ENCODE peak calls at places on chromosome 21, in nine cellular contexts. Y is suprapubic skin, I is sigmoid colon, R is GM12891, M is GM23338, U is breast epithelium, T is HCT116, S is endothelial cell of umbilical vein, P is prostate gland. F is an unnamed sample.

GRCh38 chr21:45054162-45054926 is 20.0 kb upstream of the ADARB1 start:
- DNase-seq in Y (no peak), M (no peak), R (no peak), T (no peak), I (no peak), U (peak), P (no peak), S (no peak), F (no peak)

GRCh38 chr21:14013056-14013603 is 197.6 kb downstream of the LIPI start:
- DNase-seq in T (no peak), U (no peak), Y (no peak), S (no peak), R (no peak), P (no peak), M (no peak), I (peak), F (no peak)

GRCh38 chr21:33734326-33734725 is 92.0 kb downstream of the ITSN1 start:
- DNase-seq in U (no peak), S (no peak), Y (no peak), T (no peak), M (no peak), I (no peak), R (no peak), P (no peak), F (no peak)

GRCh38 chr21:19759836-19760235 is 1238.4 kb upstream of the NCAM2 start:
- DNase-seq in R (no peak), S (no peak), P (no peak), T (no peak), Y (no peak), M (no peak), U (no peak), I (no peak), F (no peak)

GRCh38 chr21:33643658-33644311 is 1.5 kb downstream of the ITSN1 start:
- DNase-seq in M (peak), U (no peak), Y (no peak), S (peak), R (no peak), T (no peak), P (no peak), I (no peak), F (no peak)

GRCh38 chr21:34035619-34036354 is 37.6 kb upstream of the MRPS6 start:
- DNase-seq in Y (no peak), S (no peak), P (no peak), I (no peak), R (no peak), M (no peak), U (no peak), T (no peak), F (no peak)

GRCh38 chr21:45636921-45637646 is 6.4 kb upstream of the PCBP3 start:
- DNase-seq in M (no peak), P (no peak), R (no peak), Y (no peak), I (no peak), U (no peak), S (no peak), T (no peak), F (no peak)

GRCh38 chr21:33783173-33783572 is 132.4 kb downstream of the ATP5PO start:
- DNase-seq in Y (no peak), P (no peak), T (no peak), R (no peak), S (no peak), M (no peak), U (no peak), I (no peak), F (no peak)

DNA sequence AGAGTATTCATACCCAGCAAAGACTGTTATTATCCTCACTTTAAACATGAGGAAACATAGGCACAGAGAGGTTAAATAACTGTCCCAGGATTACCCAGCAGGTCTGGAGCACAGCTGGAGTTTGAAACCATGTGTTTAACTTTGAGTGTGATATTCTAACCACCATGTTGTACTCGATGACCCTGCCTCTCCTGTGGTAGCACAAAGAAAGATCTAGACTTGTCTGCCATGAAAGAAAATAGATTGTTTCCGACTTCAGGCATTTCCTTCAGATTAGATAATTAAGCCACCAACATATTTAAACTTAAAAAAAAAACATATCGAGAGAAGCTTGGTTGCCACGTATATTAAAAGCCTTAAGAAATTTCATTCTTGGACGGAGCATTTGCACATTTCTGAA is 104.6 kb upstream of the RUNX1 start:
- DNase-seq in P (no peak), S (no peak), T (no peak), U (no peak), I (no peak), M (no peak), Y (no peak), R (no peak), F (no peak)
- TF ChIP-seq POLR2AphosphoS5 in P (no peak), S (no peak), T (no peak), U (no peak), I (no peak), M (no peak), Y (no peak), R (no peak), F (no peak)

DNA sequence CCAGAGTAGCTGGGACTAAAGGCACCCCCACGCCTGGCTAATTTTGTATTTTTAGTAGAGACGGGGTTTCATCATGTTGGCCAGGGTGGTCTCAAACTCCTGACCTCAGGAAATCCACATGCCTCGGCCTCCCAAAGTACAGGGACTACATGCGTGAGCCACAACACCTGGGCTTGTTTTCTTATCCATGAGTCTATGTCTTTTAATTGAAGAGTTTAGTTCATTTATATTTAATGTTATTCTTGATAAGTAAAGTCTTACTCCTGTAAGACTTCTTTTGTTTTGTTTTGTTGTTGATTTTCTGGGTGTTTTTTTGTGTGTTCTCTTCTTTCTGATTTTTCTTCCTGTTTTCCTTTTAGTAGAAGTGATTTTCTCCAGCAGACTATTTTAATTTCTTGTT is 621.0 kb downstream of the LTN1 start:
- DNase-seq in T (no peak), P (no peak), M (no peak), Y (no peak), U (no peak), R (no peak), S (no peak), I (no peak), F (no peak)
- TF ChIP-seq POLR2AphosphoS5 in T (no peak), P (no peak), M (no peak), Y (no peak), U (no peak), R (no peak), S (no peak), I (no peak), F (no peak)

GRCh38 chr21:15703932-15704331 is 25.9 kb upstream of the USP25 start:
- DNase-seq in S (no peak), M (no peak), P (no peak), Y (no peak), U (no peak), T (no peak), R (no peak), I (no peak), F (no peak)

GRCh38 chr21:15701845-15702244 is 27.9 kb upstream of the USP25 start:
- DNase-seq in R (no peak), S (no peak), M (no peak), I (no peak), U (no peak), P (no peak), T (no peak), Y (no peak), F (no peak)

DNA sequence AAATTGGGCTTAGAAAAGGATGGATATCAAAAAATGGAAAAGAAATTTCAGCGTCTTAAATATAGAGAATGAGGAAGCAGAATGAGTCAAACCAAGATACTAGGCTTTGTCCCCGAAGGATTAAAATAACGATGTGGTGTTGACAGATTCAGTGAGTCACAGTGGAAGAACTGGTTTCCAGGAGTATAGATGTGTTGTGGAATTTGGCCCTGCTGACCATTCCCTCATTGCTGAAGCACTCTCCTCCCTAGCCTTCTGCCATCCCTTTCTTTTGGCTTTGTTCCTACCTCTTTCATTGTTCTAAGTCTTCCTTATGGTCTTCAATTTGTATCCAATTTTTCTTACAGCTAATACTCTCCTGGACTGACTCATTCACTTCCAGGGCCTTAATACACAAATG is 23.1 kb upstream of the USP25 start:
- DNase-seq in P (peak), Y (no peak), U (no peak), M (no peak), R (no peak), T (peak), I (no peak), S (peak), F (no peak)
- TF ChIP-seq POLR2AphosphoS5 in P (peak), Y (no peak), U (no peak), M (no peak), R (no peak), T (no peak), I (no peak), S (peak), F (no peak)

DNA sequence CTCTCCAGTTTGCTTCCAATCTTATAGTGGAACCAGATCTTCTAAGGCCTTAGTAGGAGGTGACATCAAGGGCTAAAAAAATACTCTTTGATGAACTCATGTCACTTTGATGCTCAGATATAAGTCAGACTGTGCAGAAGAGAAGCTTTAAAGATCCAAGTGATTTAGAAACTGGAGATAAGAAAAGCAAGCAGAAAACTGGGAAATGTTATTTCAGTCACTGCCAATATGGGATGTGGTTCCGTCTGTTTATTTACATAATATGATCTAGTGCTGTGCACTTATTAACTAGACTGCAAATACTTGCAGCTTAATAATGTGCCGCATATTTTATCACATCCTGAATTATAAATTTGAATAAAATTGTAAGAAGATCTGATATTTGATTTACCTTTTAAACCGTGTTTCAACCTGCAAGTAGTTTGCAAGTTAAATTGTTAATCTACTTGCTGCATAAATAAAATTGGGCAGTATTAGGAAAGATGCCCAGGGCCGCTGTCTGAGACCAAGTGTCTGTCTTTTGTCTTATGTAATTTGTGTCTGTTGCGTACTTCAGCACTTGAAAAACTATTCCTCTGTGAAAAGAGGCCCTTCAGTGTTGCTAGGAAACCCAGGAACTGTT is 29.6 kb downstream of the CXADR start:
- DNase-seq in T (no peak), S (peak), I (no peak), Y (no peak), M (no peak), P (no peak), R (no peak), U (no peak), F (no peak)
- TF ChIP-seq POLR2AphosphoS5 in T (no peak), S (no peak), I (peak), Y (no peak), M (no peak), P (no peak), R (no peak), U (no peak), F (no peak)

GRCh38 chr21:42781150-42781980 is 98.0 kb downstream of the WDR4 start:
- DNase-seq in T (no peak), S (peak), R (no peak), Y (no peak), U (no peak), P (peak), I (no peak), M (peak), F (no peak)

GRCh38 chr21:42784276-42784675 is 95.1 kb downstream of the WDR4 start:
- DNase-seq in U (no peak), I (no peak), M (no peak), P (no peak), T (no peak), Y (no peak), R (no peak), S (no peak), F (no peak)

GRCh38 chr21:42779431-42779861 is 99.9 kb downstream of the WDR4 start:
- DNase-seq in P (no peak), U (no peak), S (no peak), M (no peak), R (no peak), I (no peak), T (no peak), Y (no peak), F (no peak)

GRCh38 chr21:42782723-42783247 is 96.6 kb downstream of the WDR4 start:
- DNase-seq in R (no peak), S (no peak), I (no peak), T (no peak), M (no peak), U (no peak), P (no peak), Y (no peak), F (no peak)

GRCh38 chr21:42781981-42782722 is 97.2 kb downstream of the WDR4 start:
- DNase-seq in S (peak), P (no peak), M (peak), Y (no peak), U (no peak), T (no peak), I (no peak), R (no peak), F (no peak)
- TF ChIP-seq POLR2AphosphoS5 in S (no peak), P (no peak), M (no peak), Y (no peak), U (no peak), T (no peak), I (no peak), R (no peak), F (no peak)

DNA sequence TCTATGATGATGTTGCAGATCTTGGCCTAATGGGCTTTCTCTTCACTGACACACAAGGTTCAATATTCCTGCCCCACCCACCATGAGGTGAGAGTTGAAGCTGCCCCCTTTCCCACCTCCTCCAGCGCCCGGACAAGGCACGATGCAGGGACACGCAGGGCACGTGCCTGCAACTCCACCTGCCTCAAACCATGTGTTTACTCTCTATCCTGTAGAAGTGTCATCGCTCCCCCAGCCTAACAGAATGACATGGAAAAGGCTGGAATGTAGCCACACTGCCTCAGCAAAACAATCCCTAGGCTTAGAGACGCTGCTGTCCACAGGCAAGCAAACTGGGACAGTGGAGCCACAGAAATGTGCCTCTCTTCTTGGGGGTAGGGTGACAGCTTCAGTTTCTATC is 92.9 kb upstream of the SOD1 start:
- DNase-seq in I (no peak), P (no peak), T (no peak), Y (no peak), R (no peak), M (peak), U (no peak), S (no peak), F (no peak)
- TF ChIP-seq POLR2AphosphoS5 in I (no peak), P (no peak), T (no peak), Y (no peak), R (no peak), M (no peak), U (no peak), S (no peak), F (no peak)

DNA sequence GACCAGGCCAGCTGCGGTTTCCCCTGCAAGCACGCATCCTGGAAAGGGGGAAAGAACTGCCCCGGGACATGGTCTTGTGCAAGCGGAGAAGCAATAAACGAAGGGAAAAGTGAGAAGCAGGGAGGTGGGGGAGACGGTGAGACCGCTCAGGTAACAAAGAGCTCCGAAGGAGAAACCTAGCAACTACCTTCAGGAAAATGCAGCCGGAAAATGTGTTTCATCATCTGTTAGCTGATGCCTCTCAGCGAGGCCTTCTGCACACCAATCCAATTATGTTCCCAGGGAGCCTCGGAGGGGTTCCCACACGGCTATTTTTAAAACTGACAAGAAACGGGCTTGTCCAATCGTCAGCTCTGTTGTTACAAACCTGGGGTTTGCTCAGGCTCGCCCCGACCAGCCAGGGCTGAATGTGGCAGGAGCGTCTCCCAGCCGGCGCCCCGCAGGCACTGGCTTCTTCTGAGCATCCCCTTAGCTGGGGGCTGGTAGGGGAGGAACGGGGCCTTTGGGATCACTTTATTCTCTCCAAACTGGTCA is 3.4 kb downstream of the RIPK4 start:
- DNase-seq in Y (no peak), I (no peak), T (no peak), R (no peak), S (no peak), P (peak), U (no peak), M (peak), F (no peak)
- TF ChIP-seq POLR2AphosphoS5 in Y (no peak), I (no peak), T (no peak), R (no peak), S (no peak), P (peak), U (no peak), M (no peak), F (no peak)

DNA sequence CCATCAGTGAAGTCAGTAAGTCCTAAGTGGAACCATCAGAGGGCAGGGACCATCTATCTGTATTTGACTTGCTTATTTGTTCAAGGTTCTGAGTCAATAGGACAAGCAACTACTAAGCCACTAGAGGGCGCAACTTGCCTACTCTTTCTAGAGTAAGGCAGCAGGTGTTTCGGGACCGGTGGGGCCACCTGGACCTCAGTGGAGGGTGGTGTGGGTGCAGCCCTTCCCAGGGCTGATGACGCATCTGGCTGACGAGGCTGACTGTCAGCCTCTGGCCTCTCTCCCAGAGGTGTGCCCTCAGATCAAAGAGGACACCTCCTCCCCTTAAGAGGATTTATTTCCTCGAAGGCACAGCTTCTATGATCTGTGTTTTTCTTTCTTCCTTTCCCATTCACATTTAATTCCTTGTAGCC is 6.6 kb downstream of the CBR3 start:
- DNase-seq in T (peak), R (peak), U (peak), P (peak), I (peak), Y (peak), S (peak), M (peak), F (no peak)
- TF ChIP-seq POLR2AphosphoS5 in T (peak), R (no peak), U (peak), P (peak), I (no peak), Y (no peak), S (no peak), M (no peak), F (no peak)

GRCh38 chr21:38956791-38957571 is 151.3 kb downstream of the ETS2 start:
- DNase-seq in I (no peak), T (no peak), P (no peak), M (no peak), R (no peak), U (no peak), Y (no peak), S (peak), F (no peak)
- TF ChIP-seq POLR2AphosphoS5 in I (no peak), T (no peak), P (no peak), M (no peak), R (no peak), U (no peak), Y (no peak), S (no peak), F (no peak)

DNA sequence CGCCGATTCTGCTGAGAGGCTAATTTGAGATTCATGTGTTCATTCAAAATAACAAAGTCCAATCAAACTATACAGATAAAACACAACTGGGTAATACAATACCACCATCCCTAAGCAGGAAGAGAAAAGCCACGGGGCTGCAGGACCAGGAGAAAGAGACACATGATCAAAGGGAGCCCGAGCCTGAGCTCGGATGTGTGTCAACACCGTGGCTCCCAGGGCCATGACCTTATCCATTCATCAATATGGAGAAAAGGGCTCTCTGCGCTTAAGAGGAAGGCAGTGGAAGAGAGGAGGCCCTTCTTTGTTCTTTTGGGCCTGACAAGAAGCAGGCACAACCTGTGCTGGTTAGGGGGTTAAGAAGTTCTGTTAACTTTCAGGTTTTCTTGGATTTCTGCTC is 56.7 kb downstream of the HUNK start:
- DNase-seq in Y (no peak), S (no peak), U (no peak), M (no peak), I (no peak), T (no peak), P (no peak), R (no peak), F (no peak)
- TF ChIP-seq POLR2AphosphoS5 in Y (no peak), S (no peak), U (no peak), M (no peak), I (no peak), T (no peak), P (no peak), R (no peak), F (no peak)

F was measured in SK-N-MC.